ENCODE peak calls at places on chromosomes 2 and 18, in ten cellular contexts. One of them, this sample, is unnamed.

GRCh38 chr2:20632446-20632990 is 18.4 kb downstream of the HS1BP3 start:
- DNase-seq in ovary: no peak
- DNase-seq in HCT116: no peak
- DNase-seq in heart left ventricle: no peak
- DNase-seq in HL-60: no peak
- DNase-seq in hepatocyte: no peak
- DNase-seq in stomach: no peak
- DNase-seq in IMR-90: no peak
- DNase-seq in heart right ventricle: no peak
- DNase-seq in right atrium auricular region: no peak
- DNase-seq in this sample: no peak

GRCh38 chr2:25431604-25432003 is 89.9 kb upstream of the DNMT3A start:
- DNase-seq in HCT116: no peak
- DNase-seq in stomach: no peak
- DNase-seq in heart left ventricle: no peak
- DNase-seq in right atrium auricular region: no peak
- DNase-seq in ovary: no peak
- DNase-seq in IMR-90: no peak
- DNase-seq in hepatocyte: no peak
- DNase-seq in HL-60: no peak
- DNase-seq in heart right ventricle: no peak
- DNase-seq in this sample: no peak

GRCh38 chr18:44290366-44290855 is 390.3 kb upstream of the SETBP1 start:
- DNase-seq in HL-60: no peak
- DNase-seq in ovary: no peak
- DNase-seq in HCT116: no peak
- DNase-seq in IMR-90: no peak
- DNase-seq in right atrium auricular region: no peak
- DNase-seq in hepatocyte: no peak
- DNase-seq in heart left ventricle: no peak
- DNase-seq in stomach: no peak
- DNase-seq in heart right ventricle: no peak
- DNase-seq in this sample: no peak

GRCh38 chr2:159797468-159798375 is at the start of gene CD302:
- DNase-seq in HL-60: peak
- DNase-seq in stomach: peak
- DNase-seq in hepatocyte: peak
- DNase-seq in heart right ventricle: peak
- DNase-seq in IMR-90: peak
- DNase-seq in HCT116: no peak
- DNase-seq in ovary: peak
- DNase-seq in right atrium auricular region: no peak
- DNase-seq in heart left ventricle: peak
- DNase-seq in this sample: no peak

GRCh38 chr2:202883987-202884675 is 12.6 kb upstream of the ICA1L start:
- DNase-seq in heart right ventricle: no peak
- DNase-seq in right atrium auricular region: no peak
- DNase-seq in HCT116: no peak
- DNase-seq in hepatocyte: no peak
- DNase-seq in IMR-90: peak
- DNase-seq in stomach: no peak
- DNase-seq in ovary: no peak
- DNase-seq in heart left ventricle: no peak
- DNase-seq in HL-60: no peak
- DNase-seq in this sample: no peak

GRCh38 chr2:223054193-223054781 is 2.3 kb downstream of the KCNE4 start:
- DNase-seq in HL-60: no peak
- DNase-seq in heart right ventricle: peak
- DNase-seq in stomach: no peak
- DNase-seq in heart left ventricle: peak
- DNase-seq in HCT116: no peak
- DNase-seq in right atrium auricular region: peak
- DNase-seq in ovary: peak
- DNase-seq in IMR-90: peak
- DNase-seq in hepatocyte: peak
- DNase-seq in this sample: no peak

GRCh38 chr2:54529935-54530334 is 73.8 kb downstream of the SPTBN1 start:
- DNase-seq in HCT116: no peak
- DNase-seq in heart left ventricle: no peak
- DNase-seq in heart right ventricle: no peak
- DNase-seq in ovary: no peak
- DNase-seq in hepatocyte: no peak
- DNase-seq in IMR-90: no peak
- DNase-seq in HL-60: no peak
- DNase-seq in right atrium auricular region: no peak
- DNase-seq in stomach: no peak
- DNase-seq in this sample: no peak

GRCh38 chr2:98654702-98655488 is 46.5 kb downstream of the UNC50 start:
- DNase-seq in HCT116: no peak
- DNase-seq in IMR-90: no peak
- DNase-seq in heart left ventricle: no peak
- DNase-seq in ovary: no peak
- DNase-seq in HL-60: no peak
- DNase-seq in heart right ventricle: no peak
- DNase-seq in hepatocyte: no peak
- DNase-seq in right atrium auricular region: no peak
- DNase-seq in stomach: no peak
- DNase-seq in this sample: no peak

GRCh38 chr2:176093145-176093888 is 796 bp downstream of the HOXD13 start:
- DNase-seq in heart left ventricle: no peak
- DNase-seq in HL-60: no peak
- DNase-seq in hepatocyte: peak
- DNase-seq in IMR-90: no peak
- DNase-seq in right atrium auricular region: no peak
- DNase-seq in HCT116: no peak
- DNase-seq in stomach: peak
- DNase-seq in ovary: no peak
- DNase-seq in heart right ventricle: no peak
- DNase-seq in this sample: no peak

GRCh38 chr2:29307522-29307921 is 192.3 kb downstream of the CLIP4 start:
- DNase-seq in hepatocyte: no peak
- DNase-seq in ovary: no peak
- DNase-seq in stomach: no peak
- DNase-seq in heart left ventricle: no peak
- DNase-seq in HCT116: no peak
- DNase-seq in heart right ventricle: no peak
- DNase-seq in HL-60: no peak
- DNase-seq in right atrium auricular region: no peak
- DNase-seq in IMR-90: no peak
- DNase-seq in this sample: no peak

GRCh38 chr2:222064286-222064685 is 234.5 kb downstream of the PAX3 start:
- DNase-seq in IMR-90: no peak
- DNase-seq in HL-60: no peak
- DNase-seq in hepatocyte: no peak
- DNase-seq in ovary: no peak
- DNase-seq in right atrium auricular region: no peak
- DNase-seq in HCT116: no peak
- DNase-seq in stomach: no peak
- DNase-seq in heart right ventricle: no peak
- DNase-seq in heart left ventricle: no peak
- DNase-seq in this sample: no peak

GRCh38 chr2:228066416-228066815 is 115.1 kb downstream of the SPHKAP start:
- DNase-seq in stomach: no peak
- DNase-seq in IMR-90: no peak
- DNase-seq in HL-60: no peak
- DNase-seq in heart left ventricle: no peak
- DNase-seq in hepatocyte: no peak
- DNase-seq in HCT116: no peak
- DNase-seq in right atrium auricular region: no peak
- DNase-seq in heart right ventricle: no peak
- DNase-seq in ovary: no peak
- DNase-seq in this sample: no peak

GRCh38 chr2:228063558-228063957 is 117.9 kb downstream of the SPHKAP start:
- DNase-seq in heart left ventricle: no peak
- DNase-seq in heart right ventricle: no peak
- DNase-seq in right atrium auricular region: no peak
- DNase-seq in stomach: no peak
- DNase-seq in hepatocyte: no peak
- DNase-seq in ovary: no peak
- DNase-seq in HCT116: no peak
- DNase-seq in HL-60: no peak
- DNase-seq in IMR-90: no peak
- DNase-seq in this sample: no peak

GRCh38 chr2:228065686-228066085 is 115.8 kb downstream of the SPHKAP start:
- DNase-seq in HL-60: no peak
- DNase-seq in hepatocyte: no peak
- DNase-seq in heart right ventricle: no peak
- DNase-seq in IMR-90: no peak
- DNase-seq in right atrium auricular region: no peak
- DNase-seq in HCT116: no peak
- DNase-seq in ovary: no peak
- DNase-seq in stomach: no peak
- DNase-seq in heart left ventricle: no peak
- DNase-seq in this sample: no peak

GRCh38 chr2:228064796-228065315 is 116.6 kb downstream of the SPHKAP start:
- DNase-seq in hepatocyte: no peak
- DNase-seq in heart left ventricle: no peak
- DNase-seq in ovary: no peak
- DNase-seq in heart right ventricle: no peak
- DNase-seq in HCT116: no peak
- DNase-seq in stomach: no peak
- DNase-seq in right atrium auricular region: no peak
- DNase-seq in IMR-90: no peak
- DNase-seq in HL-60: no peak
- DNase-seq in this sample: no peak

DNA sequence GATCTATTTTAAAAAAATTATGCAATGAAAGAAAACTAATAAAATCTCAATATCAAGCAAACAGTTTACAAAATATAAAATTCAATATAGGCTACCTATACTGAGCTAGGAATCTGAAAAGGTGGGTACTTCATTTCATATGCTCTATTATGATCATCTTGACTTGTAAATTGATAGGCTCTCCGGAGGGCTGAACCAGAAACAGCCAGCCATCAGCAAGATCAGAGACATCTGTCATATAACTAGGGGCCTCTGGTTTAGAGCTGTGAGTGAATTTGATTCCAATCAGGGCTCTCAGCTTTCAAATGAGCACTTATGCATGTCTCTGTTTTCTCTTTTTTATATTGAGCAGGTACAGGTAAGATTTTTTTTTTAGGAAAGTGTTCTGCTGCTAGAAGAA is 114.2 kb downstream of the SPHKAP start:
- DNase-seq in heart left ventricle: no peak
- DNase-seq in right atrium auricular region: no peak
- DNase-seq in HCT116: no peak
- DNase-seq in heart right ventricle: no peak
- DNase-seq in stomach: no peak
- DNase-seq in ovary: no peak
- DNase-seq in IMR-90: no peak
- DNase-seq in HL-60: no peak
- DNase-seq in hepatocyte: no peak
- DNase-seq in this sample: no peak
- H3K27ac ChIP-seq in heart left ventricle: no peak
- H3K27ac ChIP-seq in right atrium auricular region: no peak
- H3K27ac ChIP-seq in HCT116: no peak
- H3K27ac ChIP-seq in heart right ventricle: no peak
- H3K27ac ChIP-seq in stomach: no peak
- H3K27ac ChIP-seq in ovary: no peak
- H3K27ac ChIP-seq in IMR-90: no peak
- H3K27ac ChIP-seq in HL-60: no peak
- H3K27ac ChIP-seq in hepatocyte: no peak
- H3K27ac ChIP-seq in this sample: no peak

DNA sequence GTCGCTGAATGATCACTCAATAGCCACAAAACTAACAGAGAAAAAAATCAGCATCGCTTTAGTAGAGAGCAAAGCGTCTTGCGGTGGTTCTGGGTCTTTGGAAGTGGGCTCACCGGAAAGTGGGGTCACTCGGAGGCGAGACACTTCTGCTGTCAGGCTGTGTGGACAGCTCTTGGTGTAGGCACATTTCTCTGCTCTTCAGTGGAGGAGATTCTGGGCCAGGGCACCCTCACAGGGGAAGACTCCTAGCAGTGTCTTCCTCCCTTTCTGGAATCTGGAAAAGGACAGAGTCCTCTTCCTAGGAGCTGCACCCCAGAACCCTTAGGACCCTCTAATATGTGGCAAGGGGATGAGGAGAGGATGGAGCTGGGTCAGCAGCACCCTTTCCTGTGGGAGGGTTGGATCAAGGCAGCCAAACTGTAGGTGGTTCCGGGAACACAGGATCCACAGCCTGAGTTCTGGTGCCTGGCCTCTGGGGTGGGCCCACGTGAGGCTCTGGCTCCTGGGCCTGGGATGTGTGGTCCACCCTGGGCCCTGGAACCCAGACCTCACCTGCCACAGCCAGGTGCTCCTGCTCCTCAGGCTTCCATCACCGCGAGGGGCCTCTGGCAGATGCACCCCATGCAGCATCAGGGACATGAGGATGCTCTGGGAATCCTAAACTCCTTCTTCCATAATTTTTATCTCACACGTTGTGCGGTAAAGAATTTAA is 25.1 kb downstream of the GPR35 start:
- DNase-seq in HCT116: no peak
- DNase-seq in right atrium auricular region: peak
- DNase-seq in stomach: no peak
- DNase-seq in ovary: no peak
- DNase-seq in hepatocyte: no peak
- DNase-seq in heart right ventricle: no peak
- DNase-seq in heart left ventricle: no peak
- DNase-seq in HL-60: no peak
- DNase-seq in IMR-90: no peak
- DNase-seq in this sample: no peak
- TF ChIP-seq CTCF in HCT116: no peak
- TF ChIP-seq CTCF in right atrium auricular region: no peak
- TF ChIP-seq CTCF in stomach: no peak
- TF ChIP-seq CTCF in ovary: no peak
- TF ChIP-seq CTCF in hepatocyte: no peak
- TF ChIP-seq CTCF in heart right ventricle: no peak
- TF ChIP-seq CTCF in heart left ventricle: no peak
- TF ChIP-seq CTCF in HL-60: no peak
- TF ChIP-seq CTCF in IMR-90: no peak
- TF ChIP-seq CTCF in this sample: no peak

DNA sequence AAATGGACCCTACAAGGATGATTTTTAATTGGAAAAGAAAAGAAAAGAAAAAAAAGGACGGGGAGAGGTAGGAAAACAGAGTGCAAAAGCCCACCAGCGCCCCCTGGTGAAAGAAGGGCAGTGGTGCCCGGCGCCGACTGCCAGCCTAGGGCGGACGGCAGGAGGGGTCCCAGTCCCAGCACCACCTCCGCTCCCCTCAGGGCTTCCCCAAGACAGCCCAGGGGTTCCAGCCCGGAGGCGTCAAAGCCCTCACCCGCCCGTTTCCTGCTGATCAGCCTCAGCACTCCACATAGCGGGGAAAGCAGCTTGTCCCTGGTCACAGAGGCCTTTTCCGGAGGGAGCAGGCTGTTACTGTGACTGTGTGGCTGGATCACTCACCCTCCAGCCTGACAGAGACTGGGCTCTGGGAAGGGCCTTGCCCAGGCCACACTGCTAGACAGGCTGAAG is 213.9 kb downstream of the TFCP2L1 start:
- DNase-seq in HCT116: peak
- DNase-seq in hepatocyte: peak
- DNase-seq in right atrium auricular region: no peak
- DNase-seq in IMR-90: peak
- DNase-seq in heart left ventricle: peak
- DNase-seq in stomach: peak
- DNase-seq in heart right ventricle: peak
- DNase-seq in ovary: peak
- DNase-seq in HL-60: no peak
- DNase-seq in this sample: peak
- H3K4me3 ChIP-seq in HCT116: no peak
- H3K4me3 ChIP-seq in hepatocyte: no peak
- H3K4me3 ChIP-seq in right atrium auricular region: no peak
- H3K4me3 ChIP-seq in IMR-90: no peak
- H3K4me3 ChIP-seq in heart left ventricle: no peak
- H3K4me3 ChIP-seq in stomach: no peak
- H3K4me3 ChIP-seq in heart right ventricle: no peak
- H3K4me3 ChIP-seq in ovary: no peak
- H3K4me3 ChIP-seq in HL-60: no peak
- H3K4me3 ChIP-seq in this sample: no peak

GRCh38 chr2:28074127-28074526 is 183.6 kb downstream of the BABAM2 start:
- DNase-seq in heart left ventricle: no peak
- DNase-seq in IMR-90: no peak
- DNase-seq in ovary: no peak
- DNase-seq in HL-60: no peak
- DNase-seq in heart right ventricle: no peak
- DNase-seq in stomach: no peak
- DNase-seq in HCT116: no peak
- DNase-seq in right atrium auricular region: no peak
- DNase-seq in hepatocyte: no peak
- DNase-seq in this sample: no peak
- H3K27ac ChIP-seq in heart left ventricle: no peak
- H3K27ac ChIP-seq in IMR-90: no peak
- H3K27ac ChIP-seq in ovary: no peak
- H3K27ac ChIP-seq in HL-60: no peak
- H3K27ac ChIP-seq in heart right ventricle: no peak
- H3K27ac ChIP-seq in stomach: no peak
- H3K27ac ChIP-seq in HCT116: no peak
- H3K27ac ChIP-seq in right atrium auricular region: no peak
- H3K27ac ChIP-seq in hepatocyte: no peak
- H3K27ac ChIP-seq in this sample: no peak